ENCODE peak calls at places on chromosomes 3 and 15, in eight cellular contexts. One of them, this sample, is unnamed. For H3K4me1, the result is how much of the 10 kb centered on the place peaks cover.

GRCh38 chr3:47491777-47492176 is 16.0 kb upstream of the SCAP start:
- DNase-seq in CD4-positive, alpha-beta memory T cell: no peak
- DNase-seq in astrocyte: no peak
- DNase-seq in MM.1S: no peak
- DNase-seq in CD8-positive, alpha-beta T cell: no peak
- DNase-seq in A549: no peak
- DNase-seq in thyroid gland: no peak
- DNase-seq in adrenal gland: no peak
- DNase-seq in this sample: no peak

GRCh38 chr3:46710671-46711295 is 6.9 kb downstream of the PRSS50 start:
- DNase-seq in thyroid gland: no peak
- DNase-seq in MM.1S: no peak
- DNase-seq in CD4-positive, alpha-beta memory T cell: no peak
- DNase-seq in adrenal gland: peak
- DNase-seq in CD8-positive, alpha-beta T cell: no peak
- DNase-seq in astrocyte: no peak
- DNase-seq in A549: no peak
- DNase-seq in this sample: peak

GRCh38 chr3:3815206-3815605 is 16.0 kb downstream of the LRRN1 start:
- DNase-seq in CD4-positive, alpha-beta memory T cell: no peak
- DNase-seq in MM.1S: no peak
- DNase-seq in astrocyte: peak
- DNase-seq in adrenal gland: no peak
- DNase-seq in A549: no peak
- DNase-seq in CD8-positive, alpha-beta T cell: no peak
- DNase-seq in thyroid gland: no peak
- DNase-seq in this sample: no peak

GRCh38 chr3:98826126-98826525 is 63.0 kb downstream of the ST3GAL6 start:
- DNase-seq in adrenal gland: no peak
- DNase-seq in MM.1S: no peak
- DNase-seq in CD8-positive, alpha-beta T cell: no peak
- DNase-seq in thyroid gland: peak
- DNase-seq in CD4-positive, alpha-beta memory T cell: no peak
- DNase-seq in astrocyte: no peak
- DNase-seq in A549: no peak
- DNase-seq in this sample: no peak

GRCh38 chr3:124845406-124845805 is 41.8 kb downstream of the ITGB5 start:
- DNase-seq in A549: peak
- DNase-seq in MM.1S: no peak
- DNase-seq in CD4-positive, alpha-beta memory T cell: no peak
- DNase-seq in CD8-positive, alpha-beta T cell: no peak
- DNase-seq in thyroid gland: peak
- DNase-seq in adrenal gland: peak
- DNase-seq in astrocyte: peak
- DNase-seq in this sample: no peak

GRCh38 chr15:77419050-77419835 is 661 bp downstream of the PEAK1 start:
- DNase-seq in CD8-positive, alpha-beta T cell: no peak
- DNase-seq in astrocyte: peak
- DNase-seq in adrenal gland: peak
- DNase-seq in CD4-positive, alpha-beta memory T cell: peak
- DNase-seq in thyroid gland: peak
- DNase-seq in A549: peak
- DNase-seq in MM.1S: peak
- DNase-seq in this sample: peak

GRCh38 chr3:23461069-23461468 is 257.9 kb downstream of the UBE2E2 start:
- DNase-seq in CD8-positive, alpha-beta T cell: no peak
- DNase-seq in CD4-positive, alpha-beta memory T cell: no peak
- DNase-seq in thyroid gland: no peak
- DNase-seq in A549: no peak
- DNase-seq in astrocyte: peak
- DNase-seq in adrenal gland: no peak
- DNase-seq in MM.1S: no peak
- DNase-seq in this sample: no peak

GRCh38 chr15:92149469-92149868 is 244.2 kb upstream of the ST8SIA2 start:
- DNase-seq in thyroid gland: no peak
- DNase-seq in astrocyte: no peak
- DNase-seq in adrenal gland: no peak
- DNase-seq in CD8-positive, alpha-beta T cell: no peak
- DNase-seq in CD4-positive, alpha-beta memory T cell: no peak
- DNase-seq in A549: no peak
- DNase-seq in MM.1S: no peak
- DNase-seq in this sample: peak

GRCh38 chr3:38533285-38533994 is 37.3 kb downstream of the EXOG start:
- DNase-seq in adrenal gland: no peak
- DNase-seq in MM.1S: no peak
- DNase-seq in A549: no peak
- DNase-seq in CD4-positive, alpha-beta memory T cell: no peak
- DNase-seq in CD8-positive, alpha-beta T cell: no peak
- DNase-seq in thyroid gland: no peak
- DNase-seq in astrocyte: no peak
- DNase-seq in this sample: no peak

GRCh38 chr3:127373701-127374625 is 86.1 kb upstream of the PRR20G start:
- DNase-seq in CD4-positive, alpha-beta memory T cell: no peak
- DNase-seq in A549: no peak
- DNase-seq in CD8-positive, alpha-beta T cell: no peak
- DNase-seq in astrocyte: no peak
- DNase-seq in MM.1S: no peak
- DNase-seq in thyroid gland: no peak
- DNase-seq in adrenal gland: no peak
- DNase-seq in this sample: no peak

GRCh38 chr3:191328383-191328962 is 721 bp upstream of the CCDC50 start:
- DNase-seq in thyroid gland: no peak
- DNase-seq in MM.1S: no peak
- DNase-seq in CD4-positive, alpha-beta memory T cell: no peak
- DNase-seq in CD8-positive, alpha-beta T cell: no peak
- DNase-seq in adrenal gland: no peak
- DNase-seq in A549: no peak
- DNase-seq in astrocyte: peak
- DNase-seq in this sample: no peak

GRCh38 chr3:191329654-191330308 is 545 bp downstream of the UTS2B start:
- DNase-seq in astrocyte: peak
- DNase-seq in MM.1S: peak
- DNase-seq in CD4-positive, alpha-beta memory T cell: peak
- DNase-seq in CD8-positive, alpha-beta T cell: no peak
- DNase-seq in A549: peak
- DNase-seq in adrenal gland: peak
- DNase-seq in thyroid gland: peak
- DNase-seq in this sample: no peak

GRCh38 chr3:191327526-191327925 is 1.7 kb upstream of the CCDC50 start:
- DNase-seq in thyroid gland: no peak
- DNase-seq in A549: no peak
- DNase-seq in MM.1S: no peak
- DNase-seq in CD4-positive, alpha-beta memory T cell: no peak
- DNase-seq in astrocyte: no peak
- DNase-seq in CD8-positive, alpha-beta T cell: no peak
- DNase-seq in adrenal gland: no peak
- DNase-seq in this sample: no peak

GRCh38 chr3:191330309-191330712 is at the start of gene UTS2B:
- DNase-seq in astrocyte: peak
- DNase-seq in thyroid gland: no peak
- DNase-seq in MM.1S: peak
- DNase-seq in CD4-positive, alpha-beta memory T cell: no peak
- DNase-seq in A549: peak
- DNase-seq in CD8-positive, alpha-beta T cell: no peak
- DNase-seq in adrenal gland: no peak
- DNase-seq in this sample: no peak

DNA sequence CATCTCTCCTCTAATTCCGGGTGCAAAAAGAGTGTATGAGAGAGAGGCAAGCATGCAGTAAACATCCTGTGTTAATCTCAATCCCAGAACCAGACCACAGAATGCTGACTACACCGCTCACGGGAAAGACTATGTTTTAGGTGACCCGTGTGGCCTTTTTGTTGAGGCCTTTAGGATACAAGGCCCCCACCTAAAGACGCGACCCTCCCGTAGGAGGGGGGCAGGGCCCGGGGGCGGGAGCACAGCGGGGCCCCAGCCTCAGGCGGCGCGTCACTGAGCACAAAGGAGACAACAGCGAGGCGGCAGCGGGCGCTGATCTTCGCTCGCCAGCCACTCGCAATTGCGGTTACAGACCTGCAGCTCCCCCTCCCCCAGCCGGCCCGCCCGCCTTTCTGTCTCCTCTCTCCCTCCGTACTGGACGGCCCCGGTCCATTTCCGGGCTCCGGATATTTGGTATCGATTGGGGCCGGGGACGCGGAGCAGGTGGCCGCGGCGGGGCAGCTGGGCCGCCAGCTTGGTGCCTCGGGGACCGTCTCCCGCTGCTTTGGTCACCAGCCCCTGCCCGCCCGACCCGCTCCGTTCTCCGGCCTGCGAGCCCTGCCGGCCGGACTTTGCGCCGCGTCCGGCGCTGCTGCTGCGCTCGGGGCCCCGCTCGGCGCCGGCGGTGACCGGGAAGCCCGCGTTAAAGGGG is at the start of gene CCDC50:
- DNase-seq in adrenal gland: peak
- DNase-seq in MM.1S: peak
- DNase-seq in thyroid gland: peak
- DNase-seq in A549: peak
- DNase-seq in CD8-positive, alpha-beta T cell: peak
- DNase-seq in CD4-positive, alpha-beta memory T cell: peak
- DNase-seq in astrocyte: peak
- DNase-seq in this sample: peak
- H3K27ac ChIP-seq in adrenal gland: peak
- H3K27ac ChIP-seq in MM.1S: peak
- H3K27ac ChIP-seq in thyroid gland: peak
- H3K27ac ChIP-seq in A549: peak
- H3K27ac ChIP-seq in CD8-positive, alpha-beta T cell: no peak
- H3K27ac ChIP-seq in CD4-positive, alpha-beta memory T cell: peak
- H3K27ac ChIP-seq in astrocyte: peak
- H3K27ac ChIP-seq in this sample: peak

GRCh38 chr3:150146891-150147761 is 176.4 kb upstream of the PFN2 start:
- DNase-seq in adrenal gland: no peak
- DNase-seq in CD4-positive, alpha-beta memory T cell: no peak
- DNase-seq in CD8-positive, alpha-beta T cell: no peak
- DNase-seq in thyroid gland: peak
- DNase-seq in A549: no peak
- DNase-seq in MM.1S: no peak
- DNase-seq in astrocyte: peak
- DNase-seq in this sample: peak

GRCh38 chr3:150147776-150148175 is 177.1 kb upstream of the PFN2 start:
- DNase-seq in astrocyte: peak
- DNase-seq in MM.1S: no peak
- DNase-seq in CD8-positive, alpha-beta T cell: no peak
- DNase-seq in A549: no peak
- DNase-seq in adrenal gland: no peak
- DNase-seq in thyroid gland: peak
- DNase-seq in CD4-positive, alpha-beta memory T cell: no peak
- DNase-seq in this sample: no peak

GRCh38 chr3:150144309-150144708 is 173.6 kb upstream of the PFN2 start:
- DNase-seq in astrocyte: no peak
- DNase-seq in thyroid gland: no peak
- DNase-seq in CD8-positive, alpha-beta T cell: no peak
- DNase-seq in CD4-positive, alpha-beta memory T cell: no peak
- DNase-seq in adrenal gland: no peak
- DNase-seq in MM.1S: no peak
- DNase-seq in A549: no peak
- DNase-seq in this sample: no peak

GRCh38 chr3:150142936-150143335 is 172.2 kb upstream of the PFN2 start:
- DNase-seq in adrenal gland: no peak
- DNase-seq in MM.1S: no peak
- DNase-seq in A549: no peak
- DNase-seq in thyroid gland: no peak
- DNase-seq in astrocyte: no peak
- DNase-seq in CD8-positive, alpha-beta T cell: no peak
- DNase-seq in CD4-positive, alpha-beta memory T cell: no peak
- DNase-seq in this sample: no peak

GRCh38 chr3:150145659-150146058 is 175.0 kb upstream of the PFN2 start:
- DNase-seq in A549: no peak
- DNase-seq in MM.1S: no peak
- DNase-seq in astrocyte: peak
- DNase-seq in thyroid gland: peak
- DNase-seq in CD4-positive, alpha-beta memory T cell: no peak
- DNase-seq in adrenal gland: no peak
- DNase-seq in CD8-positive, alpha-beta T cell: no peak
- DNase-seq in this sample: no peak
- H3K4me1 ChIP-seq in A549: under half
- H3K4me1 ChIP-seq in MM.1S: under half
- H3K4me1 ChIP-seq in astrocyte: under half
- H3K4me1 ChIP-seq in thyroid gland: half or more
- H3K4me1 ChIP-seq in CD4-positive, alpha-beta memory T cell: under half
- H3K4me1 ChIP-seq in adrenal gland: under half
- H3K4me1 ChIP-seq in CD8-positive, alpha-beta T cell: under half
- H3K4me1 ChIP-seq in this sample: under half

DNA sequence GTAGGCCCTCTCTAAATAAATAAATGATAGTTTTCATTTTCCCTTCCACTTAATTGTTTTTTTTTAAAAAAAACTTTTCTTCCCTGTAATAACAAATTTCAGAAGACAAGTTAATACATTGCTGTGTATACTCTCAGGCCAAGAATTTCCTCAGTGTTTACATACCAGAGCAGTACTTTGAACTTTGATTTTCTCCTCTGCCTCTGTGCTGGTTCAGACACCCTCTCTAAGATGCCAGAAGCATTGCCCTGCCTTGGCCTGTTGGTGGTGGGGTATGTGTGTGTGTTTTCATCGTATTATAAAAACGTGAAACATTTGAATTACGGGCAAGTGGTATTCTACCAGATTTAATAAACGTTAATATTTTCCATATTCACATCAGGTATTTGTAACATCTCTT is 70.1 kb downstream of the SMAD3 start:
- DNase-seq in CD4-positive, alpha-beta memory T cell: no peak
- DNase-seq in astrocyte: peak
- DNase-seq in CD8-positive, alpha-beta T cell: no peak
- DNase-seq in thyroid gland: peak
- DNase-seq in A549: peak
- DNase-seq in MM.1S: no peak
- DNase-seq in adrenal gland: no peak
- DNase-seq in this sample: no peak
- H3K27ac ChIP-seq in CD4-positive, alpha-beta memory T cell: peak
- H3K27ac ChIP-seq in astrocyte: peak
- H3K27ac ChIP-seq in CD8-positive, alpha-beta T cell: peak
- H3K27ac ChIP-seq in thyroid gland: peak
- H3K27ac ChIP-seq in A549: peak
- H3K27ac ChIP-seq in MM.1S: peak
- H3K27ac ChIP-seq in adrenal gland: no peak
- H3K27ac ChIP-seq in this sample: peak

GRCh38 chr15:101252836-101253235 is 988 bp upstream of the CHSY1 start:
- DNase-seq in adrenal gland: no peak
- DNase-seq in CD4-positive, alpha-beta memory T cell: no peak
- DNase-seq in A549: no peak
- DNase-seq in astrocyte: no peak
- DNase-seq in CD8-positive, alpha-beta T cell: no peak
- DNase-seq in thyroid gland: no peak
- DNase-seq in MM.1S: peak
- DNase-seq in this sample: no peak

GRCh38 chr15:101255615-101256350 is 3.9 kb upstream of the CHSY1 start:
- DNase-seq in adrenal gland: peak
- DNase-seq in CD8-positive, alpha-beta T cell: no peak
- DNase-seq in A549: peak
- DNase-seq in astrocyte: peak
- DNase-seq in thyroid gland: peak
- DNase-seq in CD4-positive, alpha-beta memory T cell: no peak
- DNase-seq in MM.1S: no peak
- DNase-seq in this sample: no peak

GRCh38 chr15:101251830-101252820 is at the start of gene CHSY1:
- DNase-seq in CD8-positive, alpha-beta T cell: peak
- DNase-seq in CD4-positive, alpha-beta memory T cell: peak
- DNase-seq in MM.1S: peak
- DNase-seq in A549: peak
- DNase-seq in thyroid gland: peak
- DNase-seq in adrenal gland: peak
- DNase-seq in astrocyte: peak
- DNase-seq in this sample: peak

GRCh38 chr15:101255066-101255415 is 3.2 kb upstream of the CHSY1 start:
- DNase-seq in MM.1S: no peak
- DNase-seq in CD8-positive, alpha-beta T cell: no peak
- DNase-seq in thyroid gland: no peak
- DNase-seq in adrenal gland: peak
- DNase-seq in CD4-positive, alpha-beta memory T cell: no peak
- DNase-seq in astrocyte: peak
- DNase-seq in A549: no peak
- DNase-seq in this sample: no peak

GRCh38 chr15:101254157-101255065 is 2.6 kb upstream of the CHSY1 start:
- DNase-seq in thyroid gland: no peak
- DNase-seq in CD8-positive, alpha-beta T cell: no peak
- DNase-seq in A549: no peak
- DNase-seq in astrocyte: no peak
- DNase-seq in MM.1S: no peak
- DNase-seq in adrenal gland: peak
- DNase-seq in CD4-positive, alpha-beta memory T cell: no peak
- DNase-seq in this sample: no peak
- H3K4me1 ChIP-seq in thyroid gland: under half
- H3K4me1 ChIP-seq in CD8-positive, alpha-beta T cell: under half
- H3K4me1 ChIP-seq in A549: under half
- H3K4me1 ChIP-seq in astrocyte: under half
- H3K4me1 ChIP-seq in MM.1S: under half
- H3K4me1 ChIP-seq in adrenal gland: under half
- H3K4me1 ChIP-seq in CD4-positive, alpha-beta memory T cell: under half
- H3K4me1 ChIP-seq in this sample: under half

This sample was measured in RWPE2.